ENCODE peak calls at places on chromosome 19, in six cellular contexts. H is endodermal cell; X is aorta; M is transverse colon; V is upper lobe of left lung; L is CD8-positive, alpha-beta memory T cell. N is an unnamed sample.

GRCh38 chr19:16283103-16283469 is 41.5 kb upstream of the KLF2 start:
- DNase-seq in H (no peak), X (no peak), M (no peak), V (no peak), L (no peak), N (no peak)

GRCh38 chr19:15714638-15715037 is 13.2 kb upstream of the OR10H2 start:
- DNase-seq in H (no peak), X (no peak), M (no peak), V (no peak), L (no peak), N (no peak)

GRCh38 chr19:57829316-57829715 is 783 bp upstream of the ZNF587B start:
- DNase-seq in H (no peak), X (no peak), M (no peak), V (no peak), L (no peak), N (no peak)

GRCh38 chr19:28828276-28828870 is 384.6 kb downstream of the UQCRFS1 start:
- DNase-seq in H (no peak), X (no peak), M (no peak), V (no peak), L (no peak), N (no peak)

GRCh38 chr19:20271215-20271926 is 104.4 kb downstream of the ZNF486 start:
- DNase-seq in H (no peak), X (no peak), M (no peak), V (no peak), L (no peak), N (no peak)

GRCh38 chr19:30799854-30800755 is 427.9 kb downstream of the ZNF536 start:
- DNase-seq in H (peak; percentile 91), X (no peak), M (peak; percentile 39), V (peak; percentile 36), L (no peak), N (no peak)

GRCh38 chr19:44113784-44114390 is 688 bp downstream of the ZNF225 start:
- DNase-seq in H (peak; percentile 62), X (no peak), M (peak; percentile 11), V (no peak), L (no peak), N (no peak)

GRCh38 chr19:33197591-33198000 is 3.5 kb downstream of the LRP3 start:
- DNase-seq in H (no peak), X (no peak), M (no peak), V (peak; percentile 59), L (no peak), N (no peak)

GRCh38 chr19:52099497-52100138 is 4.1 kb upstream of the ZNF841 start:
- DNase-seq in H (no peak), X (no peak), M (no peak), V (no peak), L (no peak), N (no peak)

DNA sequence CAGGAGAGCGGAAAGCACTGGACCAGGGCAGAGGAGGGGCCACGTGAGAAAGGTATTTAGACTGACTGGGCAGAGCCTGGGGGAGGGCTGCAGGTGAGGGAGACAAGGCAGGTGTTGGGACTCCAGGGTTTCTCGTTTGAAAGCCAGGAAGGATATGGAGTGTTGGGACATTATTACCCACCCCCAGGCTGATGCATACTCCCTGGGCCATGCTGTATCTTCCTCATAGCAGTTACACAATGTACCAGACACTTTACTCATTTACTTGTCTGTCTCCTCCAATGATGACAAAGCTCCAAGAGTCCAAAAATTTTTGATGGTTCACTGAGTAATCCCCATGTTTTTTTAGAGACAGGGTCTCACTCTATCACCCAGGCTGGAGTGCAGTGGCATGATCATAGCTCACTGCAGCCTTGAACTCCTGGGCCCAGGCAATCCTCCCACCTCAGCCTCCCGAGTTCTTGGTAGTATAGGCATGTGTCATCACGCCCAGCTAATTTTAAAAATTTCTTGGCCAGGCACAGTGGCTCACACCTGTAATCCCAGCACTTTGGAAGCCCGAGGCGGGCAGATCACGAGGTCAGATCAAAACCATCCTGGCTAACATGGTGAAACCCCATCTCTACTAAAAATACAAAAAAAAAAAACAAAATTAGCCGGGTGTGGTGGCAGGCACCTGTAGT is 2.2 kb downstream of the TRAPPC6A start:
- DNase-seq in H (no peak), X (no peak), M (no peak), V (no peak), L (no peak), N (no peak)
- H3K4me1 ChIP-seq in H (peaks cover 5% of the 10 kb centered on the region), X (peaks cover 2% of the 10 kb centered on the region), M (peaks cover 37% of the 10 kb centered on the region), V (peaks cover 35% of the 10 kb centered on the region), L (peaks cover 49% of the 10 kb centered on the region), N (peaks cover 34% of the 10 kb centered on the region)

GRCh38 chr19:22427587-22428298 is 5.6 kb upstream of the ZNF98 start:
- DNase-seq in H (no peak), X (no peak), M (no peak), V (peak; percentile 63), L (no peak), N (no peak)

GRCh38 chr19:22422220-22422619 is at the start of gene ZNF98:
- DNase-seq in H (no peak), X (peak; percentile 87), M (peak; percentile 7), V (no peak), L (no peak), N (no peak)

GRCh38 chr19:22426901-22427300 is 4.8 kb upstream of the ZNF98 start:
- DNase-seq in H (no peak), X (no peak), M (no peak), V (no peak), L (no peak), N (no peak)

DNA sequence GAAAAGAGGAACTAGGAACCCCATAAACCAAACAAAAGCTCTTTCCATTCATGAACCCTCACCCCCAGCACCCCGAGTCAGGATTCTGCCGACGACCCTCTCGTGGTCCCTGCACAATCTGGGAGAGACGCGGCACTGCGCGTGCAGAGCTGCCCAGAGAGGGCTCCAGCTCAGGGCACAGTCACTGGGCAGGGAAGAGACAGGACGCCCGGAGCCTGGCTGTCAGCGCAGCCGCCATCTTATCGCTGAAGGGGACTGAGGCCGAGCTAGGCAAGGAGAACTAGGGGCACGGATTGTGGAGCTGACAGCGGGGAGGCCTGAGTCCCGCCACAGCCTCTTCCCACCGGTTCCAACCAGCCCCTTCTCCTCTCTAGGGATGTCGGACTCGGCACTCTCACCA is 349 bp downstream of the ZNF98 start:
- DNase-seq in H (no peak), X (no peak), M (no peak), V (peak; percentile 37), L (no peak), N (no peak)
- H3K9me3 ChIP-seq in H (peaks cover 68% of the 10 kb centered on the region), X (peaks cover 2% of the 10 kb centered on the region), M (peaks cover 7% of the 10 kb centered on the region), V (peaks cover 4% of the 10 kb centered on the region), L (no peaks in the 10 kb centered on the region), N (peaks cover 3% of the 10 kb centered on the region)

GRCh38 chr19:11090264-11091032 is 1.2 kb downstream of the LDLR start:
- DNase-seq in H (peak; percentile 99), X (peak; percentile 99), M (peak; percentile 99), V (peak; percentile 98), L (peak; percentile 95), N (peak; percentile 97)
- H3K4me1 ChIP-seq in H (peaks cover 11% of the 10 kb centered on the region), X (no peaks in the 10 kb centered on the region), M (peaks cover 66% of the 10 kb centered on the region), V (peaks cover 58% of the 10 kb centered on the region), L (peaks cover 57% of the 10 kb centered on the region), N (peaks cover 49% of the 10 kb centered on the region)

GRCh38 chr19:23351806-23352205 is 43.5 kb downstream of the ZNF91 start:
- DNase-seq in H (no peak), X (no peak), M (no peak), V (no peak), L (no peak), N (no peak)
- H3K9me3 ChIP-seq in H (peaks cover 100% of the 10 kb centered on the region), X (peaks cover 31% of the 10 kb centered on the region), M (peaks cover 98% of the 10 kb centered on the region), V (peaks cover 92% of the 10 kb centered on the region), L (peaks cover 69% of the 10 kb centered on the region), N (peaks cover 62% of the 10 kb centered on the region)

DNA sequence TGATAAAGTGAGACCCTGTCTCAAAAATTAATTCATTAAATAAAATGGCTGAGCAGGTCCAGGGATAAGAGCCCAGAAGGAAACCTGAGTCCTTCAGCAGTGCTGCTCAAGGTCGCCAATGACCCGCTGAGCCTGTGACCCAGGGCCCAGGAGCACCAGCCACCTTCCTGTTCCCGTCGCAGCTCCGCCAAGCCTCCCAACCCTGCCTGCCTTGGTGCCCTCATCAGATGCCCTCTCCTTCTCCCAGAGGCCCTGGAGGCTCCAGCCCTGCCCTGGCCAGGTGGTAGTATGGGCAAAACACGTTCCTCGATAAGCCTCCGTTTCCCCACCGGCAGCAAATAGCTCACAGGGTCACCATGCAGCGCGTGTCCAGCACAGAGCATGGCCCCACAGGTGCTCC is 2.6 kb downstream of the REXO1 start:
- DNase-seq in H (no peak), X (no peak), M (no peak), V (no peak), L (no peak), N (no peak)
- H3K4me1 ChIP-seq in H (peaks cover 3% of the 10 kb centered on the region), X (peaks cover 3% of the 10 kb centered on the region), M (peaks cover 73% of the 10 kb centered on the region), V (peaks cover 64% of the 10 kb centered on the region), L (peaks cover 57% of the 10 kb centered on the region), N (peaks cover 42% of the 10 kb centered on the region)

GRCh38 chr19:55809381-55810058 is 22.3 kb downstream of the NLRP11 start:
- DNase-seq in H (peak; percentile 69), X (no peak), M (peak; percentile 71), V (no peak), L (peak; percentile 13), N (no peak)

GRCh38 chr19:55813906-55814305 is 17.9 kb downstream of the NLRP11 start:
- DNase-seq in H (no peak), X (no peak), M (no peak), V (no peak), L (no peak), N (no peak)

GRCh38 chr19:55812449-55812848 is 19.4 kb downstream of the NLRP11 start:
- DNase-seq in H (no peak), X (no peak), M (no peak), V (no peak), L (no peak), N (no peak)

GRCh38 chr19:55811340-55811739 is 20.5 kb downstream of the NLRP11 start:
- DNase-seq in H (no peak), X (no peak), M (no peak), V (no peak), L (no peak), N (no peak)
- H3K9me3 ChIP-seq in H (peaks cover 84% of the 10 kb centered on the region), X (peaks cover 4% of the 10 kb centered on the region), M (no peaks in the 10 kb centered on the region), V (no peaks in the 10 kb centered on the region), L (no peaks in the 10 kb centered on the region), N (no peaks in the 10 kb centered on the region)

DNA sequence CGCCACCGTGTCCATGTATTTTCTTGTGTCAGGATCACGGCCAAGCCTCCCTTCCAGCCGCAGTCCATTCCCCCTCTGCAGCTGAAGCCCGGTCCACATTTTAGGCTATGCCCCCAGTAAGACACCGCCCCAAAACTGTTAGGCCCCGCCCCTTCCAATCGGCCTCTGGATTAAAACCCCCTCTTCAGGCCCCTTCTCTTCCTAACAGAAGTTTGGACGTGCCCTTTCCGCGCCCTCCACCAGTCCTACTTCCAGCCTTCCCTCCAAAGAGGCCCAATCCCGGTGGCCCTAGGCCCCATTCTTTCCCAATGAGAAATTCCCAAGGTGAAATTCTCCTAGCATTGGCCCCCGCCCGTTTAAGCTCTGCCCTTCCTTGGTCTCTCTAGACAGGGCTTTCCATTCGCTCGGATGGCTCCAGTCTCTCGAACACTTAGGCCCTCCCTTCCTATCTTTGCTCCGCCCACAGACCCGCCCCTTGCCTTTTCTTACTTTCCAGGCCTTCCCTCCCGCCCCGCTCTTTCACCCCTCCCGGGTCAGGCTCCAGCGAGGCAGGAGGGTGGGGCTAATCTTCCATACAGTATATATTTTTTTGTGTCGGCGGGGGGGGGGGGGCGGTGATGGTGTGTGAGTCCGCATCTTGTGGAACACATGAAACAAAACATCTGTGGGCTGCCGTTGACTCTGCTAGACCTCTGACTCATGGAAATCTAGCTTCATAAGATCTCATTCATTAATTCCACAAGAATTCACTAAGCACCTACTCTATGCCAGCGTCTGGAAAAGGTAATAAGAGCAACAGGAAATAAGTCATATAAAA is 13.6 kb downstream of the LTBP4 start:
- DNase-seq in H (peak; percentile 96), X (peak; percentile 91), M (peak; percentile 93), V (no peak), L (no peak), N (peak; percentile 74)
- H3K4me1 ChIP-seq in H (no peaks in the 10 kb centered on the region), X (no peaks in the 10 kb centered on the region), M (peaks cover 51% of the 10 kb centered on the region), V (peaks cover 32% of the 10 kb centered on the region), L (peaks cover 35% of the 10 kb centered on the region), N (peaks cover 41% of the 10 kb centered on the region)

N was measured in effector memory CD4-positive, alpha-beta T cell.